ENCODE peak calls at places on chromosomes 6 and 20, in ten cellular contexts. R is MCF 10A; B is AML-193; A is NB4; J is GOT3; Q is HTR-8/SVneo; Z is activated CD4-positive, alpha-beta T cell treated with anti-CD3 and anti-CD28 coated beads, Interleukin-2, amount 10 ng/mL, durations not matched to agents 7 days and 5 days; V is iris pigment epithelial cell; M is stimulated activated CD4-positive, alpha-beta T cell treated with anti-CD3 and anti-CD28 coated beads, Interleukin-15, amount 100 ng/mL, for 24 hours; U is glutamatergic neuron. N is an unnamed sample.

GRCh38 chr6:142207265-142207877 is 60.3 kb downstream of the VTA1 start:
- DNase-seq in R (peak; percentile 67), B (peak; percentile 44), A (peak; percentile 56), J (no peak), Q (peak; percentile 28), Z (peak; percentile 45), V (peak; percentile 54), M (peak; percentile 40), U (peak; percentile 63), N (peak; percentile 51)

GRCh38 chr6:30154709-30155521 is 6.1 kb downstream of the TRIM10 start:
- DNase-seq in R (peak; percentile 93), B (no peak), A (no peak), J (peak; percentile 23), Q (peak; percentile 87), Z (no peak), V (peak; percentile 18), M (no peak), U (no peak), N (no peak)

GRCh38 chr6:38651121-38651784 is 11.5 kb upstream of the BTBD9 start:
- DNase-seq in R (no peak), B (no peak), A (no peak), J (no peak), Q (no peak), Z (no peak), V (peak; percentile 27), M (no peak), U (no peak), N (no peak)

GRCh38 chr6:12637960-12638641 is 78.5 kb upstream of the PHACTR1 start:
- DNase-seq in R (peak; percentile 82), B (peak; percentile 77), A (peak; percentile 78), J (no peak), Q (peak; percentile 31), Z (peak; percentile 32), V (peak; percentile 49), M (peak; percentile 65), U (peak; percentile 77), N (peak; percentile 73)

GRCh38 chr20:4375881-4376280 is 345.8 kb upstream of the PRND start:
- DNase-seq in R (peak; percentile 27), B (no peak), A (no peak), J (no peak), Q (no peak), Z (no peak), V (peak; percentile 81), M (no peak), U (no peak), N (peak; percentile 65)

GRCh38 chr20:44251284-44251683 is 4.2 kb downstream of the GDAP1L1 start:
- DNase-seq in R (no peak), B (no peak), A (no peak), J (no peak), Q (no peak), Z (no peak), V (no peak), M (no peak), U (no peak), N (no peak)

GRCh38 chr6:139990865-139991264 is 616.4 kb upstream of the CITED2 start:
- DNase-seq in R (no peak), B (no peak), A (no peak), J (no peak), Q (no peak), Z (no peak), V (peak; percentile 81), M (no peak), U (no peak), N (no peak)

GRCh38 chr6:112049996-112050395 is 3.9 kb upstream of the CCN6 start:
- DNase-seq in R (no peak), B (no peak), A (no peak), J (no peak), Q (no peak), Z (no peak), V (no peak), M (no peak), U (no peak), N (no peak)

GRCh38 chr20:38825901-38826625 is 20.6 kb downstream of the PPP1R16B start:
- DNase-seq in R (peak; percentile 80), B (no peak), A (peak; percentile 43), J (no peak), Q (peak; percentile 87), Z (no peak), V (peak; percentile 91), M (no peak), U (no peak), N (peak; percentile 64)

GRCh38 chr6:112802154-112802553 is 455.0 kb downstream of the RFPL4B start:
- DNase-seq in R (peak; percentile 50), B (no peak), A (no peak), J (no peak), Q (peak; percentile 37), Z (no peak), V (peak; percentile 80), M (no peak), U (no peak), N (no peak)

GRCh38 chr20:4811661-4812181 is 90.0 kb downstream of the PRND start:
- DNase-seq in R (no peak), B (peak; percentile 95), A (peak; percentile 97), J (no peak), Q (no peak), Z (peak; percentile 80), V (no peak), M (peak; percentile 51), U (no peak), N (peak; percentile 94)

GRCh38 chr6:104983776-104984175 is 26.9 kb downstream of the LIN28B start:
- DNase-seq in R (no peak), B (no peak), A (no peak), J (no peak), Q (no peak), Z (no peak), V (no peak), M (no peak), U (no peak), N (no peak)

GRCh38 chr20:24954151-24954550 is 5.1 kb downstream of the CST7 start:
- DNase-seq in R (no peak), B (no peak), A (no peak), J (no peak), Q (no peak), Z (peak; percentile 5), V (no peak), M (no peak), U (no peak), N (no peak)

GRCh38 chr6:111758608-111759293 is 114.5 kb downstream of the FYN start:
- DNase-seq in R (no peak), B (no peak), A (no peak), J (no peak), Q (no peak), Z (no peak), V (no peak), M (no peak), U (no peak), N (no peak)

GRCh38 chr20:8837396-8837795 is 231.5 kb upstream of the PLCB4 start:
- DNase-seq in R (no peak), B (no peak), A (no peak), J (no peak), Q (peak; percentile 14), Z (no peak), V (peak; percentile 90), M (no peak), U (no peak), N (no peak)

GRCh38 chr6:41288025-41288777 is 1.7 kb upstream of the TREM1 start:
- DNase-seq in R (peak; percentile 21), B (no peak), A (peak; percentile 32), J (no peak), Q (no peak), Z (no peak), V (peak; percentile 73), M (no peak), U (no peak), N (no peak)

GRCh38 chr6:70281923-70282902 is 20.7 kb downstream of the COL9A1 start:
- DNase-seq in R (no peak), B (no peak), A (no peak), J (no peak), Q (no peak), Z (no peak), V (no peak), M (no peak), U (peak; percentile 36), N (no peak)

GRCh38 chr6:75609639-75610590 is 8.2 kb downstream of the SENP6 start:
- DNase-seq in R (peak; percentile 30), B (no peak), A (no peak), J (no peak), Q (no peak), Z (no peak), V (peak; percentile 54), M (no peak), U (no peak), N (no peak)

GRCh38 chr6:145529582-145529981 is 205.7 kb downstream of the EPM2A start:
- DNase-seq in R (no peak), B (no peak), A (no peak), J (no peak), Q (no peak), Z (no peak), V (no peak), M (no peak), U (no peak), N (no peak)

N was measured in KBM-7.